ENCODE peak calls at places on chromosomes 12 and 14, in seven cellular contexts. P, X, O, U, B, V and R are unnamed samples.

GRCh38 chr14:92785601-92786426 is 8.3 kb upstream of the GOLGA5 start:
- DNase-seq in P (no peak), X (no peak), O (peak), U (no peak), B (no peak), V (no peak), R (no peak)

GRCh38 chr12:76047060-76047459 is 15.5 kb upstream of the PHLDA1 start:
- DNase-seq in P (peak), X (no peak), O (no peak), U (no peak), B (no peak), V (no peak), R (no peak)

GRCh38 chr12:10501031-10501430 is 4.7 kb upstream of the EIF2S3B start:
- DNase-seq in P (peak), X (no peak), O (no peak), U (no peak), B (no peak), V (no peak), R (no peak)

GRCh38 chr12:81758421-81759214 is 532 bp downstream of the PPFIA2 start:
- DNase-seq in P (peak), X (peak), O (no peak), U (no peak), B (peak), V (peak), R (no peak)

GRCh38 chr12:13126494-13126893 is 23.0 kb upstream of the GSG1 start:
- DNase-seq in P (no peak), X (no peak), O (no peak), U (no peak), B (no peak), V (no peak), R (no peak)

GRCh38 chr14:50778757-50779483 is 52.0 kb downstream of the NIN start:
- DNase-seq in P (no peak), X (no peak), O (no peak), U (no peak), B (no peak), V (no peak), R (no peak)

GRCh38 chr12:104699489-104700194 is 242.9 kb downstream of the CHST11 start:
- DNase-seq in P (no peak), X (no peak), O (no peak), U (no peak), B (no peak), V (no peak), R (no peak)

GRCh38 chr14:24310666-24311604 is at the start of gene LTB4R:
- DNase-seq in P (peak), X (no peak), O (no peak), U (no peak), B (peak), V (peak), R (peak)

GRCh38 chr14:105500726-105501101 is 9.7 kb downstream of the TEDC1 start:
- DNase-seq in P (no peak), X (no peak), O (no peak), U (no peak), B (peak), V (peak), R (no peak)

GRCh38 chr14:73741386-73741875 is 27.2 kb upstream of the PNMA1 start:
- DNase-seq in P (peak), X (no peak), O (no peak), U (no peak), B (peak), V (peak), R (no peak)

GRCh38 chr12:57603323-57603722 is 1.3 kb upstream of the DTX3 start:
- DNase-seq in P (no peak), X (no peak), O (no peak), U (no peak), B (no peak), V (no peak), R (no peak)

GRCh38 chr14:92458959-92459478 is 54.6 kb upstream of the RIN3 start:
- DNase-seq in P (no peak), X (no peak), O (no peak), U (no peak), B (no peak), V (no peak), R (no peak)

GRCh38 chr12:116504438-116504837 is 54.7 kb upstream of the MAP1LC3B2 start:
- DNase-seq in P (no peak), X (no peak), O (no peak), U (no peak), B (no peak), V (no peak), R (no peak)

GRCh38 chr12:5872745-5873144 is 72.3 kb downstream of the ANO2 start:
- DNase-seq in P (peak), X (no peak), O (no peak), U (no peak), B (no peak), V (no peak), R (peak)

GRCh38 chr14:91261115-91261514 is 16.6 kb upstream of the GPR68 start:
- DNase-seq in P (no peak), X (no peak), O (no peak), U (no peak), B (no peak), V (no peak), R (no peak)

GRCh38 chr12:76272292-76272691 is 75.9 kb downstream of the BBS10 start:
- DNase-seq in P (no peak), X (no peak), O (no peak), U (no peak), B (peak), V (no peak), R (no peak)

GRCh38 chr12:69688496-69689427 is 10.3 kb downstream of the BEST3 start:
- DNase-seq in P (no peak), X (no peak), O (peak), U (peak), B (peak), V (peak), R (peak)

GRCh38 chr14:104665092-104665662 is 24.2 kb upstream of the INF2 start:
- DNase-seq in P (no peak), X (no peak), O (no peak), U (no peak), B (no peak), V (no peak), R (no peak)

GRCh38 chr14:32597771-32598170 is 268.7 kb downstream of the AKAP6 start:
- DNase-seq in P (no peak), X (no peak), O (no peak), U (no peak), B (no peak), V (no peak), R (no peak)

GRCh38 chr12:82682851-82683261 is 3.9 kb upstream of the TMTC2 start:
- DNase-seq in P (no peak), X (no peak), O (no peak), U (no peak), B (no peak), V (no peak), R (no peak)

GRCh38 chr12:113103756-113104450 is 31.7 kb downstream of the RASAL1 start:
- DNase-seq in P (no peak), X (no peak), O (no peak), U (no peak), B (peak), V (peak), R (no peak)

GRCh38 chr14:92717571-92718042 is 30.8 kb downstream of the LGMN start:
- DNase-seq in P (no peak), X (no peak), O (no peak), U (no peak), B (no peak), V (no peak), R (no peak)

GRCh38 chr14:87121716-87122115 is 871.3 kb downstream of the GALC start:
- DNase-seq in P (no peak), X (no peak), O (no peak), U (no peak), B (no peak), V (no peak), R (no peak)

GRCh38 chr14:55701638-55702037 is 121.6 kb downstream of the KTN1 start:
- DNase-seq in P (no peak), X (no peak), O (no peak), U (no peak), B (no peak), V (no peak), R (peak)

GRCh38 chr14:54133896-54134295 is 177.3 kb upstream of the BMP4 start:
- DNase-seq in P (no peak), X (no peak), O (no peak), U (no peak), B (no peak), V (no peak), R (no peak)

GRCh38 chr14:77804592-77804991 is 4.7 kb downstream of the ADCK1 start:
- DNase-seq in P (peak), X (no peak), O (no peak), U (no peak), B (no peak), V (no peak), R (no peak)

GRCh38 chr12:122322501-122322900 is 56.2 kb upstream of the VPS33A start:
- DNase-seq in P (no peak), X (no peak), O (no peak), U (no peak), B (no peak), V (no peak), R (no peak)

GRCh38 chr12:76143343-76144252 is 59.1 kb upstream of the NAP1L1 start:
- DNase-seq in P (peak), X (no peak), O (no peak), U (no peak), B (no peak), V (no peak), R (no peak)